ENCODE peak calls at places on chromosome 6, in eight cellular contexts. V is prostate gland; Q is K562; L is dorsolateral prefrontal cortex; T is cardiac muscle cell; E is mesenchymal stem cell; R is CD8-positive, alpha-beta T cell; P is spleen. W is an unnamed sample.

GRCh38 chr6:20198156-20198555 is 14.1 kb downstream of the MBOAT1 start:
- DNase-seq in V (no peak), Q (no peak), L (no peak), T (no peak), E (no peak), R (no peak), P (no peak), W (no peak)

GRCh38 chr6:54715990-54716389 is 130.6 kb upstream of the FAM83B start:
- DNase-seq in V (no peak), Q (no peak), L (no peak), T (no peak), E (no peak), R (no peak), P (no peak), W (no peak)

GRCh38 chr6:31513456-31514165 is 15.2 kb upstream of the MCCD1 start:
- DNase-seq in V (no peak), Q (no peak), L (no peak), T (no peak), E (no peak), R (no peak), P (no peak), W (no peak)

GRCh38 chr6:37092851-37093727 is 76.9 kb upstream of the PIM1 start:
- DNase-seq in V (no peak), Q (no peak), L (no peak), T (no peak), E (no peak), R (no peak), P (no peak), W (no peak)

GRCh38 chr6:151391021-151391470 is 313 bp downstream of the ZBTB2 start:
- DNase-seq in V (peak), Q (peak), L (no peak), T (peak), E (peak), R (peak), P (peak), W (peak)

GRCh38 chr6:79733388-79733787 is 102.3 kb downstream of the SH3BGRL2 start:
- DNase-seq in V (no peak), Q (no peak), L (no peak), T (no peak), E (no peak), R (no peak), P (no peak), W (no peak)

GRCh38 chr6:23647045-23647444 is 479.0 kb upstream of the NRSN1 start:
- DNase-seq in V (no peak), Q (no peak), L (no peak), T (no peak), E (no peak), R (no peak), P (no peak), W (no peak)

GRCh38 chr6:35146453-35146852 is 5.3 kb upstream of the TCP11 start:
- DNase-seq in V (peak), Q (peak), L (no peak), T (peak), E (peak), R (no peak), P (no peak), W (peak)

GRCh38 chr6:158630944-158631616 is 13.5 kb downstream of the DYNLT1 start:
- DNase-seq in V (peak), Q (no peak), L (no peak), T (no peak), E (no peak), R (no peak), P (no peak), W (peak)

GRCh38 chr6:13272131-13273046 is 55.9 kb downstream of the TBC1D7 start:
- DNase-seq in V (no peak), Q (peak), L (no peak), T (no peak), E (no peak), R (no peak), P (peak), W (peak)

GRCh38 chr6:31083742-31084354 is 28.5 kb downstream of the C6orf15 start:
- DNase-seq in V (no peak), Q (peak), L (no peak), T (peak), E (peak), R (peak), P (no peak), W (peak)

DNA sequence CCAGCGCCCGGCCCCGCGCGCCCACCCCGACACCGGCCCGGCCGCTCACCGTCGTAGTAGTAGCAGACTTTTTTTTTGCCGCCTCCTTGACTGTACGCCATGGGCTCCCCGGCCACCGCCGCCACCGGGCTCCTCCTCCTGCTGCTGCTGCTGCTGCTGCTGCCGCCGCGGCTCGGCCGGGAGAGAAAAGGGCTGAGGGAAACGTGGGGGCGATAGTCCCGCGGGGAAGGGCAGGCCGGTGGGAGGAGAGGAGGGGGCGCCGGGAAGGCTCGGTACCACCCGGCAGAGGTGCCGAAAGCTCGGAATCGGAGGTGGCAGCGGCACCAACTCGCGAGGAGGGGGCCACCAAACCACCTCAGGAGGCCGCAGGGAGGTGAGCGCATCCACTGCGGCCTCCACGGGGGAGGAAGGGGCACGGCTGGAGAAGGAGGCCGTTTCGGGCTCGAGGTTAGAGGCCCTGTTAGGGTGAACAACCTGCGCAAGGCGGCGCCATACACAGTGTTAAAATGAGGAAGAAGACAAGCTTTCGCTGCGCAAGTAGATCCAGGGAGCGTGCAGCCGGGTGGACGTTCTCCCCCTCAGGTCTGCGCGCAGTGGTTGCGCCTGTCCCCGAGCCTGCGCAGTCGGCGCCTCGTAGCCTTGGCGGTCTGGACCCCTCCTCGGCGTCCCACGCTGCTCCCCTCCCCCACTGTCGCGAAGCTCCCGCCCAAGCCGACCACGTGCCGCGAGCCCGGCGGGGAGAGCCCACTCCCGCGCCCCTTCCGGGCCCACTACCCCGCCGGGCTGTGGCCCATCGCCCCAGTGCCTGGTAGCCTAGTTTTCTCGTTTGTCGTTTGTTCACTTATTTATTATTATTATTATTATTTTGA is at the start of gene HDAC2:
- DNase-seq in V (peak), Q (peak), L (peak), T (peak), E (peak), R (peak), P (peak), W (peak)
- H3K4me3 ChIP-seq in V (peak), Q (peak), L (peak), T (peak), E (peak), R (peak), P (peak), W (peak)

DNA sequence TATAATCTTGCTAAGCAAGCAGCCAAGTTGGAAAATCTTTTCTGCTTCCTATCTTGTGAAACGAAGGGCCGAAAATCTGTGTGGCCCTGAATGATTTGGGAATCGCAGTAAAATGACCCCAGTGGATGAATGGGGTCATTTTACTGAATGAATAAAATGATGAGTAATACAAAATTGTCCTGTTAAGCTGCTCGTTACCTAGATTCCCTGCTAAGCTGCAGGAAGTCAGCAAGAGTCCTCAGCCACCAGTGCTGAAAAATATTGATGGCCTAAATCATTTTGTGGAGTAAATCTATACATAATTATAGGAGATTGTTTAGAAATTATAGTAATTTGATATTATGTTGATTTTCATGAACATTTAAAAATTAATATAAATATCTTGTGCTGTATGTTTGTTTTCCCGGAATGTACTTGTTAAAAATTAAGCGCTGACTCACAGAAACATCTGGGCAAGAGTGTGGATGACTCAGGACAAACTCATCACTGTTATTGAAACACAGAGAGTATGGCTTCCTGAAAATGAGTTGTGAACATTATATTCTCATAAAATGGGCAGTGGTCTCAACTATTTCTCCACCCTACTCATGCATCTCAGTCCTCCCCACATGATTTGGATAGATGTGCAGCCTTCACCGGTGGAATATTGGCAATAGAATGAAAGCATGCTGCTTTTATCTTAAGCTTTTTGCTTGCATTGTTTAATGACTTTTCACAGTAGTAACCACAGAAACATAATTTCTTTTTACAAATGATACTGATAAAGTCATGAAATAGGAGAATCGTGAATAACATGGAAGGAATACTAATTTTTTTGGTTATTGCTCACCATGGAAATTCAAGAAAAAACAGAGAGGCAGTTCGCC is 36.2 kb upstream of the RGS17 start:
- DNase-seq in V (no peak), Q (no peak), L (no peak), T (no peak), E (peak), R (no peak), P (no peak), W (no peak)
- H3K4me3 ChIP-seq in V (no peak), Q (no peak), L (no peak), T (no peak), E (no peak), R (no peak), P (no peak), W (no peak)

DNA sequence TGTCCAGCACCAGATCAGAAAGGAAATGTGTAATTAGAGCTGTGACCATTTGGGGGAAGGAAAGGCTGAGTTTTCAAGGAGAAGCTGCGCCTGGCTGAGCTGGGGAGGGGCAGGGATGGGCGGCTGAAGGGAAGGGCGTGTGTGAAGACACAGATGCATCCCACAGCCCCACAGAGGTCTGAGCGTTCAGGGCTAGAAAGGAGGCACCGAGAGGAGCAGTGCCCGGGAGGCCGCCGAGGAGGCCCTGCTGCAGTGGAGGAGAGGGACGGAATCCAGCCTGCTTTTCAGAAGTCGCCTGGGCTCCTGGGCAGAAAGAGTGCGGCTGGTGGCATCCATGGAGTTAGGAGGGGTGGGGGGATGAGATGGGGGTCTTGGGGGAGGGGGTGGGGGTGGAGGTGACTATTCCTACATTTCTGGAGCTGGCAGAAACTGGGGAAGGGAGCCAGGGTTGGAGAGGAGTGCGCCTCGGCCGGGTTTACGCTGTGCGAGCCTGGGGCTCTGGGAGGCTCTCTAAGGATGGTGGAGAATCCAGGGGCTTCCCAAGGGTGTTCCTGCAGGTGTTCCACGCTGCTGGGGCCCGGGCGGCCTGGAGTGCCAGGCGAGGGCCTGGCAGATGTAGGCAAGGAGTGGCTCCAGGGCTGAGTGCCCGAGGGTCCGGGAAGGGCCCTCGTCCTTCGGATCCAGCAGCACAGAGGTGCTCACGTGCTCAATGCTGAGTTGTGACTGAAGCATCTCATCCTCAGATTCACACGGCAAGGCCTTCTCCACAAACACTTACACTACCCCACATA is 41.8 kb downstream of the WDR27 start:
- DNase-seq in V (no peak), Q (no peak), L (no peak), T (no peak), E (no peak), R (no peak), P (no peak), W (no peak)
- H3K4me3 ChIP-seq in V (no peak), Q (no peak), L (no peak), T (no peak), E (no peak), R (no peak), P (no peak), W (no peak)

GRCh38 chr6:43645613-43645964 is 753 bp downstream of the RSPH9 start:
- DNase-seq in V (no peak), Q (no peak), L (no peak), T (no peak), E (no peak), R (no peak), P (no peak), W (no peak)

GRCh38 chr6:43647613-43648012 is 2.8 kb downstream of the RSPH9 start:
- DNase-seq in V (no peak), Q (no peak), L (no peak), T (no peak), E (no peak), R (no peak), P (no peak), W (no peak)

GRCh38 chr6:43648248-43648647 is 3.4 kb downstream of the RSPH9 start:
- DNase-seq in V (no peak), Q (no peak), L (no peak), T (no peak), E (no peak), R (no peak), P (no peak), W (no peak)

GRCh38 chr6:43639984-43640800 is 4.6 kb downstream of the MAD2L1BP start:
- DNase-seq in V (no peak), Q (no peak), L (no peak), T (no peak), E (no peak), R (no peak), P (no peak), W (no peak)

GRCh38 chr6:43644940-43645612 is at the start of gene RSPH9:
- DNase-seq in V (peak), Q (peak), L (no peak), T (peak), E (peak), R (peak), P (peak), W (peak)
- H3K4me3 ChIP-seq in V (peak), Q (no peak), L (peak), T (peak), E (peak), R (peak), P (peak), W (peak)

GRCh38 chr6:42618686-42619085 is 54.9 kb downstream of the UBR2 start:
- DNase-seq in V (no peak), Q (no peak), L (no peak), T (no peak), E (no peak), R (no peak), P (no peak), W (no peak)
- H3K4me3 ChIP-seq in V (no peak), Q (no peak), L (no peak), T (no peak), E (no peak), R (no peak), P (no peak), W (no peak)

W was measured in aorta.